ENCODE peak calls at places on chromosomes 5 and 9, in nine cellular contexts. Z is esophagus squamous epithelium, Y is lower lobe of right lung, B is AG04450, H is H9, L is Panc1, W is uterus, V is stomach, D is suprapubic skin. P is an unnamed sample. For H3K9me3, the result is how much of the 10 kb centered on the place peaks cover.

GRCh38 chr5:35124932-35125331 is 77.2 kb upstream of the AGXT2 start:
- DNase-seq in Z (no peak), Y (no peak), B (no peak), H (no peak), L (no peak), W (no peak), V (no peak), D (no peak), P (no peak)

GRCh38 chr9:106478312-106479099 is 384.5 kb upstream of the ZNF462 start:
- DNase-seq in Z (no peak), Y (no peak), B (no peak), H (no peak), L (no peak), W (no peak), V (no peak), D (no peak), P (no peak)

GRCh38 chr5:126002222-126002897 is 420.8 kb upstream of the GRAMD2B start:
- DNase-seq in Z (no peak), Y (no peak), B (peak), H (no peak), L (no peak), W (peak), V (peak), D (no peak), P (peak)

GRCh38 chr9:85723220-85723619 is 18.5 kb downstream of the AGTPBP1 start:
- DNase-seq in Z (no peak), Y (no peak), B (no peak), H (peak), L (no peak), W (no peak), V (no peak), D (no peak), P (no peak)

GRCh38 chr5:60948738-60949137 is 3.7 kb downstream of the NDUFAF2 start:
- DNase-seq in Z (no peak), Y (no peak), B (no peak), H (no peak), L (no peak), W (no peak), V (no peak), D (no peak), P (no peak)

GRCh38 chr9:125861405-125862063 is 114.4 kb downstream of the PBX3 start:
- DNase-seq in Z (no peak), Y (no peak), B (no peak), H (no peak), L (no peak), W (no peak), V (no peak), D (no peak), P (no peak)

GRCh38 chr9:11722957-11723356 is 970.2 kb upstream of the TYRP1 start:
- DNase-seq in Z (no peak), Y (no peak), B (no peak), H (no peak), L (no peak), W (no peak), V (no peak), D (no peak), P (no peak)

GRCh38 chr5:171367424-171368370 is 20.0 kb upstream of the NPM1 start:
- DNase-seq in Z (no peak), Y (no peak), B (no peak), H (no peak), L (no peak), W (no peak), V (no peak), D (no peak), P (no peak)

GRCh38 chr9:108609895-108610253 is 245.9 kb downstream of the ACTL7B start:
- DNase-seq in Z (no peak), Y (no peak), B (no peak), H (no peak), L (no peak), W (no peak), V (no peak), D (no peak), P (no peak)

GRCh38 chr5:88833371-88834107 is 49.4 kb downstream of the MEF2C start:
- DNase-seq in Z (no peak), Y (no peak), B (no peak), H (no peak), L (no peak), W (peak), V (no peak), D (no peak), P (peak)

GRCh38 chr9:5949103-5949699 is 58.5 kb downstream of the MLANA start:
- DNase-seq in Z (no peak), Y (no peak), B (no peak), H (no peak), L (no peak), W (no peak), V (no peak), D (no peak), P (no peak)

GRCh38 chr5:67992919-67993318 is 222.6 kb upstream of the PIK3R1 start:
- DNase-seq in Z (no peak), Y (no peak), B (no peak), H (no peak), L (no peak), W (peak), V (no peak), D (no peak), P (no peak)

GRCh38 chr5:98839469-98840383 is 66.3 kb downstream of the RGMB start:
- DNase-seq in Z (no peak), Y (no peak), B (no peak), H (peak), L (peak), W (no peak), V (no peak), D (no peak), P (no peak)

GRCh38 chr9:30075451-30076199 is 2308.8 kb upstream of the ACO1 start:
- DNase-seq in Z (no peak), Y (no peak), B (no peak), H (no peak), L (no peak), W (no peak), V (no peak), D (no peak), P (no peak)

GRCh38 chr9:94623253-94623652 is 16.1 kb downstream of the FBP1 start:
- DNase-seq in Z (no peak), Y (peak), B (no peak), H (peak), L (no peak), W (no peak), V (peak), D (no peak), P (no peak)

GRCh38 chr5:149313151-149313841 is 32.0 kb upstream of the GRPEL2 start:
- DNase-seq in Z (no peak), Y (no peak), B (no peak), H (no peak), L (no peak), W (no peak), V (no peak), D (no peak), P (no peak)

GRCh38 chr5:96033116-96033515 is 71.5 kb upstream of the ELL2 start:
- DNase-seq in Z (no peak), Y (no peak), B (no peak), H (no peak), L (no peak), W (no peak), V (no peak), D (no peak), P (no peak)

GRCh38 chr5:164818440-164818839 is 1313.0 kb downstream of the MAT2B start:
- DNase-seq in Z (no peak), Y (no peak), B (no peak), H (no peak), L (no peak), W (no peak), V (no peak), D (no peak), P (no peak)

GRCh38 chr5:135834639-135835529 is at the start of gene SLC25A48:
- DNase-seq in Z (no peak), Y (no peak), B (no peak), H (peak), L (no peak), W (no peak), V (peak), D (peak), P (no peak)

GRCh38 chr9:12794024-12794799 is 19.4 kb downstream of the LURAP1L start:
- DNase-seq in Z (no peak), Y (no peak), B (peak), H (no peak), L (no peak), W (no peak), V (no peak), D (no peak), P (no peak)

GRCh38 chr5:348726-349125 is 27.2 kb downstream of the AHRR start:
- DNase-seq in Z (no peak), Y (no peak), B (no peak), H (no peak), L (no peak), W (no peak), V (no peak), D (no peak), P (no peak)

GRCh38 chr5:124963236-124963929 is 216.9 kb upstream of the ZNF608 start:
- DNase-seq in Z (no peak), Y (no peak), B (peak), H (peak), L (no peak), W (peak), V (no peak), D (no peak), P (no peak)

GRCh38 chr5:132473019-132473531 is 17.5 kb downstream of the IRF1 start:
- DNase-seq in Z (no peak), Y (no peak), B (no peak), H (no peak), L (no peak), W (no peak), V (peak), D (peak), P (no peak)

GRCh38 chr5:121138495-121138907 is 674.4 kb downstream of the PRR16 start:
- DNase-seq in Z (no peak), Y (no peak), B (no peak), H (no peak), L (no peak), W (no peak), V (no peak), D (no peak), P (no peak)

GRCh38 chr9:69218166-69218565 is 44.1 kb downstream of the TJP2 start:
- DNase-seq in Z (no peak), Y (no peak), B (no peak), H (no peak), L (no peak), W (no peak), V (no peak), D (no peak), P (no peak)

GRCh38 chr9:114273461-114273881 is 49.4 kb upstream of the ORM1 start:
- DNase-seq in Z (no peak), Y (peak), B (no peak), H (peak), L (no peak), W (peak), V (no peak), D (peak), P (no peak)

GRCh38 chr5:97550164-97550563 is 367.1 kb upstream of the RIOK2 start:
- DNase-seq in Z (no peak), Y (no peak), B (no peak), H (no peak), L (no peak), W (no peak), V (no peak), D (no peak), P (no peak)

GRCh38 chr9:115350548-115350947 is 232.6 kb upstream of the TNC start:
- DNase-seq in Z (no peak), Y (no peak), B (no peak), H (no peak), L (no peak), W (no peak), V (no peak), D (no peak), P (no peak)

GRCh38 chr9:129006328-129007034 is 21.6 kb downstream of the SH3GLB2 start:
- DNase-seq in Z (no peak), Y (peak), B (peak), H (peak), L (no peak), W (peak), V (peak), D (no peak), P (no peak)

GRCh38 chr5:60340965-60341471 is 358.9 kb downstream of the DEPDC1B start:
- DNase-seq in Z (no peak), Y (no peak), B (no peak), H (no peak), L (no peak), W (no peak), V (no peak), D (no peak), P (no peak)

GRCh38 chr5:32506809-32507208 is 62.3 kb upstream of the ZFR start:
- DNase-seq in Z (no peak), Y (no peak), B (no peak), H (no peak), L (no peak), W (peak), V (no peak), D (no peak), P (no peak)
- H3K27ac ChIP-seq in Z (no peak), Y (no peak), B (peak), H (no peak), L (no peak), W (peak), V (peak), D (no peak), P (peak)

GRCh38 chr5:62183727-62184126 is 122.3 kb upstream of the KIF2A start:
- DNase-seq in Z (no peak), Y (no peak), B (no peak), H (no peak), L (no peak), W (no peak), V (no peak), D (no peak), P (no peak)
- TF ChIP-seq CTCF in Z (no peak), Y (no peak), B (no peak), H (no peak), L (no peak), W (no peak), V (no peak), D (no peak), P (no peak)

GRCh38 chr9:135916998-135917397 is 9.7 kb upstream of the CAMSAP1 start:
- DNase-seq in Z (no peak), Y (no peak), B (no peak), H (no peak), L (no peak), W (no peak), V (no peak), D (no peak), P (no peak)
- H3K9me3 ChIP-seq in Z (under half), Y (under half), B (half or more), H (under half), L (under half), W (half or more), V (under half), D (under half), P (half or more)

GRCh38 chr9:135952664-135953206 is 8.4 kb downstream of the UBAC1 start:
- DNase-seq in Z (no peak), Y (no peak), B (no peak), H (no peak), L (no peak), W (no peak), V (no peak), D (no peak), P (no peak)
- H3K27ac ChIP-seq in Z (peak), Y (no peak), B (peak), H (no peak), L (no peak), W (no peak), V (no peak), D (peak), P (no peak)

GRCh38 chr5:29077451-29077850 is 2039.1 kb upstream of the CDH9 start:
- DNase-seq in Z (no peak), Y (no peak), B (no peak), H (no peak), L (peak), W (no peak), V (no peak), D (no peak), P (no peak)

GRCh38 chr5:29085142-29085541 is 2046.8 kb upstream of the CDH9 start:
- DNase-seq in Z (no peak), Y (no peak), B (no peak), H (no peak), L (no peak), W (no peak), V (no peak), D (no peak), P (no peak)

GRCh38 chr5:29079771-29080170 is 2041.4 kb upstream of the CDH9 start:
- DNase-seq in Z (no peak), Y (no peak), B (no peak), H (peak), L (no peak), W (no peak), V (no peak), D (no peak), P (no peak)
- TF ChIP-seq CTCF in Z (no peak), Y (no peak), B (no peak), H (peak), L (no peak), W (no peak), V (no peak), D (no peak), P (no peak)

GRCh38 chr5:163259495-163259894 is 177.9 kb upstream of the CCNG1 start:
- DNase-seq in Z (no peak), Y (no peak), B (no peak), H (no peak), L (no peak), W (no peak), V (no peak), D (no peak), P (no peak)
- H3K9me3 ChIP-seq in Z (under half), Y (under half), B (under half), H (under half), L (under half), W (under half), V (under half), D (under half), P (under half)

P was measured in ascending aorta.